ENCODE peak calls at places on chromosomes 6 and 20, in nine cellular contexts. W is foreskin fibroblast, T is coronary artery, U is IMR-90, B is tibial nerve, D is psoas muscle, X is Panc1, J is cardiac muscle cell, L is choroid plexus epithelial cell. G is an unnamed sample.

GRCh38 chr6:144574796-144575195 is 289.7 kb downstream of the UTRN start:
- DNase-seq in W (peak), T (no peak), U (peak), B (no peak), D (no peak), X (no peak), J (no peak), L (no peak), G (no peak)

GRCh38 chr6:108133594-108134179 is 32.1 kb upstream of the NR2E1 start:
- DNase-seq in W (peak), T (no peak), U (peak), B (no peak), D (peak), X (no peak), J (peak), L (peak), G (no peak)

GRCh38 chr20:3042621-3043020 is 801 bp upstream of the GNRH2 start:
- DNase-seq in W (no peak), T (no peak), U (no peak), B (peak), D (peak), X (no peak), J (no peak), L (peak), G (no peak)

GRCh38 chr6:23348185-23348584 is 777.8 kb upstream of the NRSN1 start:
- DNase-seq in W (no peak), T (no peak), U (no peak), B (no peak), D (no peak), X (no peak), J (no peak), L (no peak), G (no peak)

GRCh38 chr6:15739867-15740266 is 77.0 kb upstream of the DTNBP1 start:
- DNase-seq in W (no peak), T (no peak), U (no peak), B (no peak), D (no peak), X (no peak), J (no peak), L (no peak), G (no peak)

GRCh38 chr6:12717356-12717755 is 789 bp downstream of the PHACTR1 start:
- DNase-seq in W (no peak), T (no peak), U (no peak), B (no peak), D (no peak), X (no peak), J (no peak), L (no peak), G (no peak)

GRCh38 chr20:50680106-50680960 is 11.0 kb downstream of the RIPOR3 start:
- DNase-seq in W (peak), T (no peak), U (no peak), B (peak), D (peak), X (no peak), J (no peak), L (peak), G (no peak)

GRCh38 chr6:48733581-48733980 is 622.6 kb upstream of the PTCHD4 start:
- DNase-seq in W (peak), T (no peak), U (peak), B (no peak), D (no peak), X (no peak), J (no peak), L (peak), G (no peak)

GRCh38 chr6:125792680-125793079 is 1.9 kb downstream of the NCOA7 start:
- DNase-seq in W (peak), T (no peak), U (peak), B (no peak), D (no peak), X (no peak), J (no peak), L (peak), G (no peak)

GRCh38 chr20:50975701-50976330 is 17.2 kb downstream of the MOCS3 start:
- DNase-seq in W (no peak), T (no peak), U (no peak), B (no peak), D (no peak), X (no peak), J (no peak), L (no peak), G (no peak)

GRCh38 chr6:165119231-165120020 is 190.0 kb downstream of the C6orf118 start:
- DNase-seq in W (no peak), T (no peak), U (no peak), B (no peak), D (no peak), X (no peak), J (no peak), L (no peak), G (no peak)

GRCh38 chr6:124356276-124356810 is 552.7 kb downstream of the NKAIN2 start:
- DNase-seq in W (no peak), T (no peak), U (no peak), B (no peak), D (no peak), X (no peak), J (no peak), L (no peak), G (no peak)

GRCh38 chr20:57772349-57772964 is 62.6 kb upstream of the PMEPA1 start:
- DNase-seq in W (peak), T (peak), U (peak), B (no peak), D (no peak), X (peak), J (no peak), L (peak), G (peak)

GRCh38 chr6:107129370-107129925 is 14.1 kb upstream of the BEND3 start:
- DNase-seq in W (no peak), T (no peak), U (no peak), B (no peak), D (no peak), X (no peak), J (peak), L (no peak), G (no peak)

GRCh38 chr20:43949741-43950618 is 35.3 kb downstream of the TOX2 start:
- DNase-seq in W (no peak), T (no peak), U (no peak), B (no peak), D (no peak), X (no peak), J (no peak), L (peak), G (no peak)

GRCh38 chr6:70221025-70221714 is 81.7 kb downstream of the COL9A1 start:
- DNase-seq in W (peak), T (no peak), U (peak), B (no peak), D (no peak), X (peak), J (peak), L (peak), G (no peak)

GRCh38 chr6:46134216-46134615 is 4.4 kb downstream of the ENPP4 start:
- DNase-seq in W (no peak), T (no peak), U (no peak), B (no peak), D (no peak), X (no peak), J (no peak), L (no peak), G (no peak)

GRCh38 chr6:158229823-158230222 is 61.7 kb downstream of the GTF2H5 start:
- DNase-seq in W (no peak), T (no peak), U (no peak), B (no peak), D (no peak), X (no peak), J (no peak), L (no peak), G (no peak)

GRCh38 chr6:158230967-158231550 is 62.9 kb downstream of the GTF2H5 start:
- DNase-seq in W (no peak), T (no peak), U (no peak), B (no peak), D (no peak), X (no peak), J (no peak), L (no peak), G (no peak)

GRCh38 chr6:158225767-158226166 is 57.6 kb downstream of the GTF2H5 start:
- DNase-seq in W (no peak), T (no peak), U (no peak), B (no peak), D (no peak), X (no peak), J (no peak), L (no peak), G (no peak)

GRCh38 chr6:158223926-158224325 is 55.8 kb downstream of the GTF2H5 start:
- DNase-seq in W (no peak), T (no peak), U (no peak), B (no peak), D (no peak), X (no peak), J (no peak), L (no peak), G (no peak)

GRCh38 chr6:158226655-158227512 is 58.7 kb downstream of the GTF2H5 start:
- DNase-seq in W (no peak), T (no peak), U (no peak), B (no peak), D (no peak), X (no peak), J (no peak), L (no peak), G (no peak)
- TF ChIP-seq CTCF in W (no peak), T (no peak), U (no peak), B (no peak), D (no peak), X (no peak), J (no peak), L (no peak), G (no peak)

DNA sequence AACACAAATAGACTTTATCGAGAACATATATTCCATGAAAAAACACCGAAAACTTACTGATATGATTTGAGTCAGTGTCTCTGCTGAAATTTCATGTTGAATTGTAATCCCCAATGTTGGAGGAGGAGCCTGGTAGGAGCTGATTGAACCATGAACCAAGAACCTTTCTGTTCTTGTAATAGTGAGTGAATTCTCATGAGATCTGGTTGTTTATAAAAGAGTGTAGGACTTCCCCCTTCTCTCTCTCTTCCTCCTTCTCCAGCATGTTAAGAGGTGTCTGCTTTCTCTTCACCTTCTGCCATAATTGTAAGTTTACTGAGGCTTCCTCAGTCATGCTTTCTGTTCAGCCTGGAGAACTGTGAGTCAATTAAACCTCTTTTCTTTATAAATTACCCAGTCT is 1289.3 kb upstream of the CITED2 start:
- DNase-seq in W (no peak), T (no peak), U (no peak), B (no peak), D (no peak), X (no peak), J (no peak), L (no peak), G (no peak)
- H3K4me3 ChIP-seq in W (no peak), T (no peak), U (no peak), B (no peak), D (no peak), X (no peak), J (no peak), L (no peak), G (no peak)

GRCh38 chr6:119344306-119344705 is 5.3 kb downstream of the MAN1A1 start:
- DNase-seq in W (peak), T (no peak), U (no peak), B (no peak), D (no peak), X (no peak), J (no peak), L (no peak), G (no peak)
- TF ChIP-seq CTCF in W (no peak), T (no peak), U (no peak), B (no peak), D (no peak), X (no peak), J (peak), L (no peak), G (no peak)

GRCh38 chr20:25076731-25077609 is 5.0 kb downstream of the VSX1 start:
- DNase-seq in W (peak), T (peak), U (peak), B (no peak), D (peak), X (peak), J (no peak), L (no peak), G (no peak)
- H3K4me3 ChIP-seq in W (peak), T (peak), U (no peak), B (peak), D (peak), X (no peak), J (no peak), L (peak), G (peak)

G was measured in AG09309.